ENCODE peak calls at places on chromosomes 6 and 20, in ten cellular contexts. G is activated naive CD8-positive, alpha-beta T cell treated with anti-CD3 and anti-CD28 coated beads for 36 hours; O is choroid plexus epithelial cell; E is SW 1271; U is stomach; S is endodermal cell; I is substantia nigra; C is colonic mucosa; D is left cardiac atrium; M is Panc1. B is an unnamed sample.

GRCh38 chr6:147805155-147805554 is 296.7 kb downstream of the SAMD5 start:
- DNase-seq in D (no peak), O (no peak), E (no peak), U (no peak), M (no peak), G (no peak), C (no peak), I (no peak), S (no peak), B (no peak)

GRCh38 chr6:160071805-160072687 is 49.6 kb upstream of the SLC22A1 start:
- DNase-seq in I (no peak), C (no peak), D (no peak), M (no peak), G (no peak), S (peak; percentile 72), U (no peak), O (peak; percentile 23), E (no peak), B (peak; percentile 9)

GRCh38 chr6:97085772-97086171 is 161.2 kb downstream of the KLHL32 start:
- DNase-seq in I (no peak), U (no peak), O (peak; percentile 28), E (no peak), C (no peak), S (no peak), D (no peak), G (no peak), M (no peak), B (no peak)

GRCh38 chr20:63044605-63045004 is 37.8 kb upstream of the BHLHE23 start:
- DNase-seq in O (no peak), M (no peak), S (no peak), D (no peak), I (no peak), C (no peak), G (no peak), U (no peak), E (no peak), B (no peak)

GRCh38 chr20:15889073-15889923 is 684.0 kb downstream of the KIF16B start:
- DNase-seq in G (no peak), S (peak; percentile 56), U (no peak), M (no peak), D (no peak), O (no peak), I (no peak), C (no peak), E (no peak), B (no peak)

GRCh38 chr6:134340574-134340973 is 22.7 kb upstream of the SGK1 start:
- DNase-seq in M (no peak), I (no peak), S (no peak), C (no peak), U (no peak), E (no peak), O (peak; percentile 74), G (no peak), D (no peak), B (no peak)

GRCh38 chr6:158559895-158560786 is at the start of gene TMEM181:
- DNase-seq in S (peak; percentile 90), E (peak; percentile 21), M (peak; percentile 25), G (peak; percentile 89), I (peak; percentile 84), C (peak; percentile 87), D (peak; percentile 88), U (peak; percentile 88), O (peak; percentile 84), B (peak; percentile 87)

GRCh38 chr6:37381579-37381978 is 27.8 kb downstream of the RNF8 start:
- DNase-seq in M (peak; percentile 46), U (peak; percentile 54), C (peak; percentile 21), G (peak; percentile 4), E (peak; percentile 29), O (peak; percentile 82), I (no peak), S (peak; percentile 84), D (no peak), B (peak; percentile 82)

GRCh38 chr6:1678966-1679690 is 69.4 kb downstream of the FOXC1 start:
- DNase-seq in C (no peak), D (peak; percentile 40), S (no peak), M (no peak), G (no peak), U (no peak), E (no peak), O (no peak), I (no peak), B (no peak)

GRCh38 chr6:63963756-63964315 is 328.2 kb downstream of the PHF3 start:
- DNase-seq in U (no peak), E (no peak), I (no peak), S (no peak), D (no peak), O (peak; percentile 11), C (no peak), G (no peak), M (no peak), B (no peak)

GRCh38 chr20:363319-364078 is 16.6 kb downstream of the NRSN2 start:
- DNase-seq in I (no peak), O (no peak), C (no peak), S (peak; percentile 52), D (no peak), E (no peak), M (no peak), U (no peak), G (no peak), B (no peak)

GRCh38 chr20:1876217-1876921 is 18.8 kb upstream of the SIRPA start:
- DNase-seq in G (no peak), E (no peak), I (no peak), U (no peak), D (no peak), C (no peak), M (no peak), O (no peak), S (no peak), B (peak; percentile 24)

GRCh38 chr6:35603326-35604202 is 85.2 kb downstream of the FKBP5 start:
- DNase-seq in C (no peak), M (no peak), G (no peak), E (no peak), D (no peak), U (no peak), I (no peak), S (no peak), O (no peak), B (no peak)

B was measured in Caco-2.